ENCODE peak calls at places on chromosomes 2 and 18, in nine cellular contexts. B, D, C, R, P, Q, H, K and O are unnamed samples. For H3K36me3, the result is how much of the 10 kb centered on the place peaks cover.

GRCh38 chr18:13308369-13308768 is 89.8 kb downstream of the LDLRAD4 start:
- DNase-seq in B (no peak), D (no peak), C (no peak), R (no peak), P (no peak), Q (no peak), H (no peak), K (no peak), O (no peak)

GRCh38 chr2:81195017-81195773 is 890.6 kb upstream of the LRRTM1 start:
- DNase-seq in B (no peak), D (no peak), C (no peak), R (no peak), P (no peak), Q (no peak), H (no peak), K (peak), O (peak)

GRCh38 chr2:197121255-197121654 is 189.3 kb downstream of the ANKRD44 start:
- DNase-seq in B (no peak), D (no peak), C (no peak), R (peak), P (no peak), Q (no peak), H (no peak), K (no peak), O (no peak)

GRCh38 chr2:48268671-48269070 is 261.3 kb upstream of the STON1 start:
- DNase-seq in B (no peak), D (no peak), C (no peak), R (peak), P (no peak), Q (no peak), H (no peak), K (no peak), O (no peak)

GRCh38 chr2:226478121-226478809 is 321.4 kb downstream of the IRS1 start:
- DNase-seq in B (peak), D (peak), C (peak), R (peak), P (no peak), Q (peak), H (peak), K (peak), O (no peak)

GRCh38 chr2:239436669-239437325 is 36.0 kb upstream of the HDAC4 start:
- DNase-seq in B (no peak), D (no peak), C (no peak), R (no peak), P (no peak), Q (no peak), H (no peak), K (no peak), O (no peak)

GRCh38 chr2:150272404-150272803 is 215.1 kb downstream of the RND3 start:
- DNase-seq in B (no peak), D (no peak), C (peak), R (no peak), P (no peak), Q (no peak), H (no peak), K (no peak), O (no peak)

GRCh38 chr2:61970807-61971556 is 65.5 kb downstream of the COMMD1 start:
- DNase-seq in B (peak), D (no peak), C (no peak), R (peak), P (no peak), Q (peak), H (no peak), K (no peak), O (no peak)

GRCh38 chr2:62457555-62457954 is 48.4 kb downstream of the TMEM17 start:
- DNase-seq in B (no peak), D (no peak), C (no peak), R (peak), P (no peak), Q (no peak), H (no peak), K (no peak), O (no peak)

GRCh38 chr2:16385341-16385740 is 280.3 kb downstream of the CYRIA start:
- DNase-seq in B (no peak), D (no peak), C (no peak), R (no peak), P (no peak), Q (no peak), H (no peak), K (no peak), O (no peak)

GRCh38 chr2:8633186-8633734 is 48.6 kb upstream of the ID2 start:
- DNase-seq in B (no peak), D (no peak), C (no peak), R (no peak), P (no peak), Q (no peak), H (no peak), K (no peak), O (no peak)

GRCh38 chr2:240644171-240644651 is 18.9 kb downstream of the GPR35 start:
- DNase-seq in B (peak), D (no peak), C (no peak), R (no peak), P (no peak), Q (no peak), H (no peak), K (no peak), O (peak)

GRCh38 chr2:3542107-3542506 is 16.0 kb downstream of the RNASEH1 start:
- DNase-seq in B (no peak), D (no peak), C (no peak), R (no peak), P (no peak), Q (no peak), H (no peak), K (no peak), O (no peak)
- H3K36me3 ChIP-seq in B (half or more), D (under half), C (under half), R (under half), P (under half), Q (under half), H (half or more), K (under half), O (half or more)

GRCh38 chr2:170719810-170720209 is 4.7 kb downstream of the SP5 start:
- DNase-seq in B (no peak), D (no peak), C (no peak), R (no peak), P (no peak), Q (no peak), H (no peak), K (no peak), O (no peak)
- H3K4me3 ChIP-seq in B (peak), D (no peak), C (no peak), R (peak), P (no peak), Q (no peak), H (no peak), K (no peak), O (no peak)

DNA sequence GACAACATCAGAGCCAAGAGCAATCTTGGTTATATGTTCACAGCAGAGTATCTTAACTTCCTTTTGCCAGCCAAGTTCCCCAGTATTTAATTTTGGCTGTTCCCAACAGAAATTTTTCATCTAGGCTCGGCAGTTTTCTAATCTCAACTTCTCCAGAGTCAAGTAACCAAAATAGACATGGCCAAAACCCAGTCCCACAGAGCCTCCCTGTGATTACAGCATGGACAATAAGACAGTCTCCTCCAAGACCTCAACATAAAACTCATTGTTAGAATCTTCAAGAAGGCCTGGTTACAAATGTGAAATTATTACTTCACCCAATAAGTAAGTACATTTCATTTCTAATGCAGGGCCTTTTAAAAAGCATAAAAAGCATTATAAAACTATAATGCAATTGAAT is 445.7 kb downstream of the NCKAP5 start:
- DNase-seq in B (no peak), D (no peak), C (no peak), R (no peak), P (no peak), Q (no peak), H (no peak), K (no peak), O (no peak)
- H3K27ac ChIP-seq in B (no peak), D (no peak), C (no peak), R (no peak), P (no peak), Q (no peak), H (no peak), K (no peak), O (no peak)

GRCh38 chr18:58979615-58980014 is 114.9 kb downstream of the ZNF532 start:
- DNase-seq in B (peak), D (no peak), C (no peak), R (no peak), P (no peak), Q (no peak), H (no peak), K (no peak), O (no peak)

GRCh38 chr18:58977801-58978200 is 113.1 kb downstream of the ZNF532 start:
- DNase-seq in B (no peak), D (no peak), C (no peak), R (no peak), P (no peak), Q (no peak), H (no peak), K (no peak), O (no peak)

GRCh38 chr18:58980991-58981390 is 116.3 kb downstream of the ZNF532 start:
- DNase-seq in B (peak), D (no peak), C (peak), R (no peak), P (no peak), Q (no peak), H (no peak), K (no peak), O (no peak)

GRCh38 chr18:58977223-58977622 is 112.5 kb downstream of the ZNF532 start:
- DNase-seq in B (peak), D (no peak), C (no peak), R (no peak), P (no peak), Q (peak), H (no peak), K (no peak), O (no peak)

GRCh38 chr18:58978916-58979315 is 114.2 kb downstream of the ZNF532 start:
- DNase-seq in B (peak), D (no peak), C (no peak), R (no peak), P (no peak), Q (no peak), H (no peak), K (no peak), O (no peak)
- H3K36me3 ChIP-seq in B (half or more), D (under half), C (under half), R (under half), P (under half), Q (under half), H (under half), K (under half), O (under half)

GRCh38 chr18:77098033-77098432 is 34.5 kb downstream of the MBP start:
- DNase-seq in B (no peak), D (peak), C (peak), R (no peak), P (no peak), Q (peak), H (no peak), K (no peak), O (no peak)
- H3K4me3 ChIP-seq in B (no peak), D (no peak), C (no peak), R (no peak), P (no peak), Q (no peak), H (no peak), K (no peak), O (no peak)

GRCh38 chr2:10392548-10392947 is 55.6 kb downstream of the ODC1 start:
- DNase-seq in B (no peak), D (no peak), C (no peak), R (no peak), P (no peak), Q (no peak), H (no peak), K (no peak), O (no peak)
- H3K27ac ChIP-seq in B (peak), D (no peak), C (no peak), R (no peak), P (no peak), Q (no peak), H (peak), K (no peak), O (peak)